ENCODE peak calls at places on chromosomes 12 and 14, in six cellular contexts. K is ovary; P is brain microvascular endothelial cell; O is CD4-positive, alpha-beta T cell; Z is aorta; Q is IMR-90. S is an unnamed sample. For H3K27me3, the result is how much of the 10 kb centered on the place peaks cover.

GRCh38 chr14:21264025-21264801 is 5.0 kb downstream of the HNRNPC start:
- DNase-seq in K (no peak), P (no peak), O (no peak), Z (no peak), Q (peak), S (no peak)

GRCh38 chr12:127060310-127060847 is 1206.6 kb upstream of the TMEM132C start:
- DNase-seq in K (no peak), P (no peak), O (no peak), Z (no peak), Q (no peak), S (no peak)

GRCh38 chr12:98754095-98754494 is 109.0 kb downstream of the APAF1 start:
- DNase-seq in K (no peak), P (peak), O (no peak), Z (no peak), Q (peak), S (no peak)

GRCh38 chr12:43847427-43847826 is 11.5 kb downstream of the TMEM117 start:
- DNase-seq in K (no peak), P (peak), O (no peak), Z (no peak), Q (peak), S (no peak)

GRCh38 chr12:122336015-122336946 is 70.0 kb upstream of the VPS33A start:
- DNase-seq in K (no peak), P (no peak), O (peak), Z (no peak), Q (peak), S (no peak)

GRCh38 chr14:91890291-91890749 is 23.0 kb upstream of the TC2N start:
- DNase-seq in K (no peak), P (no peak), O (no peak), Z (no peak), Q (no peak), S (no peak)

GRCh38 chr12:14975451-14975850 is 2.6 kb downstream of the PDE6H start:
- DNase-seq in K (no peak), P (no peak), O (no peak), Z (peak), Q (no peak), S (no peak)

GRCh38 chr14:103711516-103712431 is 3.5 kb downstream of the XRCC3 start:
- DNase-seq in K (no peak), P (no peak), O (no peak), Z (peak), Q (no peak), S (no peak)

GRCh38 chr12:105623337-105623736 is 292.8 kb downstream of the C12orf75 start:
- DNase-seq in K (no peak), P (no peak), O (no peak), Z (no peak), Q (no peak), S (no peak)

GRCh38 chr12:67517181-67517887 is 131.2 kb upstream of the DYRK2 start:
- DNase-seq in K (peak), P (no peak), O (no peak), Z (peak), Q (no peak), S (no peak)

GRCh38 chr14:57583396-57583795 is 89.7 kb upstream of the CCDC198 start:
- DNase-seq in K (no peak), P (no peak), O (no peak), Z (no peak), Q (no peak), S (no peak)
- H3K27me3 ChIP-seq in K (under half), P (under half), O (under half), Z (under half), Q (under half), S (under half)

DNA sequence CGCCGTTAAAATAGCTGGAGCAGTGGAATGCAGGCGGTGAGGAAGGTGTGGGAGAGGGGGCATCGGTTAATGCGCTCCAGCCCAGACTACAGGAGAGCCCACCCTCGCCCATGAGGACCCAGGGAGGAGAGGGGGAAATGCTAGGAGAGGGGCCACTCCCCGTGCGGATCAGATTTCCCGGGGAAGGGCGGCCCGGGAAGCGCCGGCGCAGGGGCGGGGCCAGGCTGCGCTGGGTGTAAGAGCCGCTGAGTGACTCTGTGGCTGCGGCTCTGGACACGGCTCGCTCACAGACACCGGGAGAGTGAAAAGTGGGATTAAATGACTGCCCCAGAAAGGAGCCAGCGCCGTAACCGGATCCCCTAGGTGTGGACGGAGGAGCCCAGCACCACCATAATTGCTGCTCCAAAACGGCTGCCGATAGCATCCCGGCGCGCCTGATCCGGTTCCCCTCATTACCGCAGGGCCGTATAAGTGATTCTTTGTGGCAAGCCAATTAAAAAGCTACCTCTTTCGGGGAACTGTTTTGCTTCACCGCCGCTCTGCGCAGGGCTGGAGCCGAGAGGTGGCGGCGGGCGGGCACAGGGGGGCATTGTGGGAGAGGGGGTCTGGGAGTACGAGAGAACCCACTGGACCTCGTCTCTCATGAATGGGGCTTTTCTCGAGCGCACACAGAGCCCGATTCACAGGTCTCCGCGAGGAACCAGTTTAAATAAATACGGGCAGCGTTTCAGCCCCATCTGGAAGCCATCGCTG is 2.7 kb downstream of the COL2A1 start:
- DNase-seq in K (peak), P (peak), O (no peak), Z (no peak), Q (no peak), S (no peak)
- H3K27ac ChIP-seq in K (no peak), P (no peak), O (no peak), Z (no peak), Q (no peak), S (no peak)

GRCh38 chr12:3092770-3093169 is 15.6 kb downstream of the TSPAN9 start:
- DNase-seq in K (no peak), P (no peak), O (no peak), Z (no peak), Q (no peak), S (no peak)
- H3K27me3 ChIP-seq in K (under half), P (under half), O (under half), Z (under half), Q (under half), S (under half)

GRCh38 chr14:89765346-89765745 is 189.2 kb downstream of the EFCAB11 start:
- DNase-seq in K (no peak), P (no peak), O (no peak), Z (no peak), Q (no peak), S (no peak)

GRCh38 chr14:89773151-89773550 is 181.4 kb downstream of the EFCAB11 start:
- DNase-seq in K (no peak), P (no peak), O (no peak), Z (no peak), Q (no peak), S (no peak)

GRCh38 chr14:89773644-89774316 is 180.8 kb downstream of the EFCAB11 start:
- DNase-seq in K (no peak), P (peak), O (peak), Z (peak), Q (peak), S (no peak)

GRCh38 chr14:89771251-89771650 is 183.3 kb downstream of the EFCAB11 start:
- DNase-seq in K (no peak), P (peak), O (no peak), Z (no peak), Q (peak), S (no peak)

DNA sequence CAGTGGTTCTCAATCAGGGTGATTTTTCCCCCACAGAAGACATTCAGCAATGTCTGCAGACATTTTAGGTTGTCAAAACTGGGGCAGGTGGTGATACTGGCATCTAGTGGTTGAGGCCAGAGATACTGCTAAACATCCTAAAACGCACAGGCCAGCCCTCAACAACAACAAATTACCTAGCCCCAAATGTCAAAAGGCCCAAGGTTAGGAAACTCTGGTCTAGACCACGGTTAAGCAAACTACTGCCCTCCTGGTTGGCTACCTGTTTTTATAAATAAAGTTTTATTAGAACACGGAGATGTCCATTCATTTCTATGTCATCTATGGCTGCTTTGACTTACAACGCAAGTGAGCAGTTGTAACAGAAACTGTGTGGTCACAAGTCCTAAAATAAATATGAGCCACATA is 186.7 kb downstream of the EFCAB11 start:
- DNase-seq in K (no peak), P (peak), O (peak), Z (no peak), Q (peak), S (no peak)
- H3K27ac ChIP-seq in K (no peak), P (no peak), O (no peak), Z (no peak), Q (no peak), S (no peak)

GRCh38 chr12:54762390-54762789 is 91.9 kb upstream of the MUCL1 start:
- DNase-seq in K (no peak), P (no peak), O (no peak), Z (no peak), Q (no peak), S (no peak)
- H3K27me3 ChIP-seq in K (under half), P (under half), O (under half), Z (under half), Q (under half), S (under half)

GRCh38 chr14:71487941-71488340 is 444.3 kb upstream of the RGS6 start:
- DNase-seq in K (no peak), P (peak), O (no peak), Z (no peak), Q (peak), S (no peak)
- H3K27ac ChIP-seq in K (no peak), P (peak), O (no peak), Z (no peak), Q (no peak), S (no peak)